ENCODE peak calls at places on chromosomes 6 and 20, in nine cellular contexts. M, F, J, S, Q, I, K, W and G are unnamed samples.

GRCh38 chr20:45229264-45230056 is 8.3 kb downstream of the SEMG2 start:
- DNase-seq in I (no peak), Q (no peak), S (no peak), K (peak; percentile 37), J (no peak), F (peak; percentile 34), W (peak; percentile 54), M (peak; percentile 57), G (peak; percentile 13)

GRCh38 chr20:61127311-61128044 is 124.6 kb upstream of the CDH4 start:
- DNase-seq in W (peak; percentile 88), K (no peak), I (no peak), S (no peak), M (no peak), F (peak; percentile 89), Q (peak; percentile 43), J (no peak), G (no peak)

GRCh38 chr20:4299773-4300172 is 284.4 kb upstream of the RNF24 start:
- DNase-seq in F (no peak), Q (no peak), S (no peak), J (no peak), K (no peak), M (no peak), I (no peak), W (no peak), G (no peak)

GRCh38 chr6:137878810-137879285 is 11.8 kb downstream of the TNFAIP3 start:
- DNase-seq in J (no peak), W (no peak), M (no peak), S (no peak), I (no peak), K (no peak), F (no peak), Q (no peak), G (no peak)

GRCh38 chr6:132122871-132123270 is 171.7 kb upstream of the CCN2 start:
- DNase-seq in W (no peak), K (no peak), M (no peak), I (no peak), Q (no peak), F (no peak), S (no peak), J (no peak), G (peak; percentile 34)

GRCh38 chr6:139369568-139370046 is 4.8 kb downstream of the CITED2 start:
- DNase-seq in J (no peak), W (peak; percentile 27), M (peak; percentile 73), F (peak; percentile 85), K (peak; percentile 54), S (no peak), I (no peak), Q (no peak), G (no peak)

GRCh38 chr6:149250982-149251381 is 66.5 kb upstream of the TAB2 start:
- DNase-seq in J (no peak), S (no peak), M (no peak), I (no peak), Q (no peak), W (no peak), K (no peak), F (no peak), G (no peak)

GRCh38 chr6:166297606-166298005 is 10.6 kb downstream of the PRR18 start:
- DNase-seq in K (no peak), F (no peak), I (no peak), W (no peak), Q (no peak), S (peak; percentile 54), M (no peak), J (no peak), G (no peak)

GRCh38 chr20:15945301-15945700 is 627.9 kb downstream of the KIF16B start:
- DNase-seq in W (no peak), K (no peak), F (no peak), I (no peak), S (no peak), J (no peak), M (no peak), Q (no peak), G (no peak)

GRCh38 chr6:105838156-105838555 is 248.0 kb upstream of the PRDM1 start:
- DNase-seq in S (no peak), J (no peak), K (no peak), F (no peak), M (no peak), I (no peak), Q (no peak), W (no peak), G (no peak)

GRCh38 chr20:58892126-58892931 is 39.8 kb downstream of the GNAS start:
- DNase-seq in F (peak; percentile 69), S (peak; percentile 75), I (peak; percentile 79), K (peak; percentile 52), Q (no peak), M (peak; percentile 18), J (no peak), W (peak; percentile 80), G (no peak)

GRCh38 chr6:150775804-150776203 is 89.7 kb upstream of the MTHFD1L start:
- DNase-seq in M (no peak), K (no peak), J (no peak), W (no peak), F (no peak), Q (no peak), I (no peak), S (no peak), G (no peak)

GRCh38 chr6:1417718-1418117 is 28.3 kb downstream of the FOXF2 start:
- DNase-seq in J (no peak), I (no peak), W (no peak), S (no peak), Q (no peak), M (no peak), F (no peak), K (no peak), G (no peak)

GRCh38 chr6:92715991-92716390 is 703.4 kb downstream of the EPHA7 start:
- DNase-seq in W (no peak), Q (no peak), I (no peak), K (no peak), M (no peak), J (no peak), F (no peak), S (no peak), G (no peak)

GRCh38 chr6:167091149-167092107 is 31.5 kb upstream of the CCR6 start:
- DNase-seq in Q (no peak), I (no peak), K (no peak), F (no peak), W (no peak), M (no peak), J (no peak), S (no peak), G (no peak)

GRCh38 chr20:62321521-62321948 is 18.7 kb downstream of the ADRM1 start:
- DNase-seq in J (no peak), S (no peak), K (no peak), I (no peak), M (no peak), F (no peak), W (peak; percentile 83), Q (no peak), G (peak; percentile 78)

GRCh38 chr6:168132531-168133184 is 53.6 kb upstream of the FRMD1 start:
- DNase-seq in J (no peak), F (peak; percentile 80), I (peak; percentile 76), K (no peak), M (peak; percentile 44), W (peak; percentile 49), S (peak; percentile 77), Q (no peak), G (peak; percentile 19)

GRCh38 chr20:3101737-3102574 is 17.4 kb upstream of the AVP start:
- DNase-seq in W (no peak), F (no peak), S (no peak), K (no peak), Q (no peak), I (no peak), J (no peak), M (no peak), G (no peak)

GRCh38 chr6:38095054-38095453 is 275.5 kb downstream of the ZFAND3 start:
- DNase-seq in K (no peak), W (no peak), F (peak; percentile 76), J (no peak), M (no peak), S (no peak), Q (no peak), I (no peak), G (no peak)

GRCh38 chr6:38056361-38056760 is 236.8 kb downstream of the ZFAND3 start:
- DNase-seq in W (no peak), F (no peak), K (no peak), M (no peak), S (no peak), I (no peak), J (no peak), Q (no peak), G (no peak)

GRCh38 chr20:63006611-63007471 is at the start of gene BHLHE23:
- DNase-seq in Q (no peak), I (no peak), S (no peak), K (no peak), M (no peak), J (no peak), F (no peak), W (no peak), G (no peak)